ENCODE peak calls at places on chromosomes 2 and 18, in ten cellular contexts. P is mesendoderm, B is HCT116, Q is DND-41, O is neural progenitor cell, S is GM23248, F is mammary epithelial cell, I is colonic mucosa, H is kidney, Z is H9. M is an unnamed sample.

GRCh38 chr2:218885981-218886447 is 5.4 kb downstream of the WNT10A start:
- DNase-seq in O (no peak), Z (no peak), S (no peak), F (no peak), B (no peak), H (peak), P (no peak), Q (no peak), I (no peak), M (no peak)

GRCh38 chr2:98297817-98298684 is 48.2 kb upstream of the CNGA3 start:
- DNase-seq in P (no peak), I (no peak), Q (no peak), B (no peak), Z (no peak), S (no peak), O (no peak), F (no peak), H (no peak), M (peak)

GRCh38 chr18:11937874-11938478 is 29.9 kb upstream of the MPPE1 start:
- DNase-seq in B (peak), P (peak), S (peak), F (peak), O (peak), Q (peak), I (peak), H (peak), Z (peak), M (peak)

GRCh38 chr18:3454365-3455089 is 4.6 kb downstream of the TGIF1 start:
- DNase-seq in H (no peak), B (no peak), S (peak), I (peak), Q (peak), O (peak), F (peak), P (peak), Z (peak), M (peak)

GRCh38 chr18:60534539-60534938 is 162.0 kb upstream of the MC4R start:
- DNase-seq in Q (no peak), Z (no peak), O (no peak), I (no peak), H (no peak), B (no peak), P (no peak), F (peak), S (peak), M (no peak)

GRCh38 chr2:231672617-231673347 is 35.5 kb upstream of the PTMA start:
- DNase-seq in Q (peak), I (peak), F (no peak), B (peak), P (peak), O (peak), S (peak), Z (peak), H (no peak), M (peak)

GRCh38 chr2:45184606-45185005 is 175.4 kb upstream of the SIX2 start:
- DNase-seq in S (peak), B (peak), I (no peak), H (no peak), P (peak), Z (no peak), F (peak), O (no peak), Q (no peak), M (no peak)

GRCh38 chr2:135149251-135149650 is 97.2 kb downstream of the RAB3GAP1 start:
- DNase-seq in Q (no peak), Z (no peak), B (no peak), I (no peak), O (no peak), S (peak), F (peak), H (no peak), P (no peak), M (no peak)

GRCh38 chr2:10983711-10984110 is 72.0 kb downstream of the KCNF1 start:
- DNase-seq in Q (no peak), B (no peak), I (no peak), F (no peak), Z (no peak), O (no peak), H (no peak), S (no peak), P (no peak), M (no peak)

GRCh38 chr2:69011611-69012157 is 1.3 kb upstream of the ANTXR1 start:
- DNase-seq in P (peak), B (no peak), Q (no peak), I (no peak), F (no peak), Z (no peak), S (no peak), H (no peak), O (peak), M (peak)

GRCh38 chr2:128377071-128377910 is 58.6 kb upstream of the HS6ST1 start:
- DNase-seq in H (peak), O (no peak), B (no peak), P (no peak), Q (no peak), F (no peak), I (no peak), S (no peak), Z (no peak), M (peak)

GRCh38 chr18:63881851-63882250 is 5.7 kb upstream of the SERPINB2 start:
- DNase-seq in Q (no peak), B (no peak), H (no peak), Z (no peak), P (no peak), I (no peak), F (peak), O (no peak), S (peak), M (no peak)

GRCh38 chr2:216370961-216371633 is 1.2 kb downstream of the MARCHF4 start:
- DNase-seq in Q (no peak), O (peak), B (no peak), Z (peak), I (no peak), F (no peak), P (peak), S (peak), H (peak), M (peak)

GRCh38 chr18:75173758-75174157 is 35.2 kb downstream of the PTGR3 start:
- DNase-seq in O (no peak), Q (peak), Z (no peak), H (no peak), S (no peak), P (no peak), B (no peak), I (no peak), F (no peak), M (peak)

GRCh38 chr2:130241041-130241707 is 42.9 kb upstream of the TUBA3E start:
- DNase-seq in H (no peak), B (peak), O (no peak), P (peak), Q (no peak), I (peak), F (peak), Z (no peak), S (no peak), M (no peak)

GRCh38 chr18:36590621-36591580 is 237.9 kb downstream of the TPGS2 start:
- DNase-seq in Z (no peak), H (no peak), P (no peak), S (no peak), O (no peak), F (peak), Q (no peak), B (no peak), I (no peak), M (peak)

GRCh38 chr2:70133521-70134348 is 46.5 kb downstream of the PCBP1 start:
- DNase-seq in B (no peak), H (no peak), Z (no peak), Q (peak), P (no peak), I (no peak), S (no peak), O (no peak), F (no peak), M (no peak)

GRCh38 chr2:221425353-221425752 is 146.8 kb downstream of the EPHA4 start:
- DNase-seq in Q (no peak), Z (no peak), O (no peak), B (no peak), I (no peak), H (no peak), S (no peak), P (no peak), F (no peak), M (no peak)

GRCh38 chr2:130328710-130329109 is 14.0 kb upstream of the IMP4 start:
- DNase-seq in Z (no peak), S (no peak), P (peak), I (no peak), B (no peak), F (peak), H (no peak), O (no peak), Q (no peak), M (peak)

GRCh38 chr18:50982802-50983179 is 15.0 kb downstream of the ELAC1 start:
- DNase-seq in Z (no peak), H (no peak), I (no peak), P (no peak), S (peak), F (no peak), O (no peak), B (no peak), Q (no peak), M (no peak)

GRCh38 chr2:207217442-207217841 is 51.7 kb upstream of the KLF7 start:
- DNase-seq in P (no peak), H (no peak), I (no peak), Z (no peak), Q (no peak), B (no peak), S (no peak), O (no peak), F (no peak), M (no peak)

GRCh38 chr2:184178229-184178628 is 420.1 kb upstream of the ZNF804A start:
- DNase-seq in B (no peak), Q (no peak), H (no peak), I (no peak), P (no peak), F (no peak), O (no peak), S (no peak), Z (no peak), M (no peak)

GRCh38 chr2:28868611-28869010 is 1.5 kb downstream of the TRMT61B start:
- DNase-seq in F (no peak), S (peak), Q (no peak), I (no peak), Z (no peak), H (no peak), P (no peak), O (peak), B (no peak), M (peak)

GRCh38 chr18:46711444-46711863 is 45.4 kb downstream of the ST8SIA5 start:
- DNase-seq in S (no peak), P (peak), F (no peak), H (no peak), B (no peak), Z (no peak), O (no peak), Q (peak), I (no peak), M (no peak)

GRCh38 chr2:47225061-47225783 is 70.1 kb upstream of the STPG4 start:
- DNase-seq in S (peak), I (peak), Z (no peak), P (peak), B (peak), Q (no peak), H (peak), F (peak), O (no peak), M (peak)

GRCh38 chr2:86038291-86039081 is 67.2 kb downstream of the POLR1A start:
- DNase-seq in F (no peak), Q (peak), Z (no peak), O (no peak), P (no peak), B (no peak), S (peak), H (no peak), I (peak), M (no peak)

GRCh38 chr18:27954226-27954625 is 222.7 kb downstream of the CDH2 start:
- DNase-seq in F (peak), Z (no peak), S (peak), O (peak), B (no peak), I (no peak), P (no peak), Q (no peak), H (no peak), M (no peak)

GRCh38 chr18:34595673-34596072 is 114.4 kb upstream of the DTNA start:
- DNase-seq in H (no peak), I (no peak), Z (peak), B (peak), O (peak), F (peak), P (peak), Q (no peak), S (peak), M (peak)

GRCh38 chr2:133863106-133863800 is 295.0 kb upstream of the NCKAP5 start:
- DNase-seq in B (no peak), S (no peak), F (no peak), P (no peak), O (no peak), Z (no peak), H (no peak), Q (no peak), I (no peak), M (no peak)

GRCh38 chr2:8515390-8515761 is 166.5 kb upstream of the ID2 start:
- DNase-seq in I (no peak), O (no peak), H (no peak), B (no peak), Q (peak), S (no peak), Z (no peak), F (no peak), P (no peak), M (no peak)

DNA sequence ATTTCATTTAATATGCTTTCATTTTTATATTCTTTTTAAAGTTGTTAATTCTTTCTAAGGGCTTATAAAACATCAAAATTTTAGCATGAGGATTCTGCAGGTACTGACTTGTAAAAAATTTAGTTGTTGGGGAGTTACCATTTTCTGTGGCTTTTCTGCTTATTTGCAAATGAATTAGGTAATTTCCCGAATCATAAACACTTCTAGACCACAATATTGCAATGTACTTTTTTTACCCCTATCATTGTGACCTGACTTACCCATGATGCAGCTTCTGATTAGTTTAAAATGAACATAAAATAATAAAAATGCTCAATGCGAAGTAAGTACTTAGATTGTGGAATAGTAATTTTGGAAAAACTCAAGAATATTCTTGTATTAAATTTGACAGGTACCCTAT is 11.4 kb downstream of the ARL6IP6 start:
- DNase-seq in O (no peak), Q (no peak), F (no peak), I (no peak), H (no peak), B (no peak), P (no peak), Z (no peak), S (no peak), M (no peak)
- H3K27ac ChIP-seq in O (no peak), Q (no peak), F (no peak), I (no peak), H (no peak), B (no peak), P (no peak), Z (no peak), S (no peak), M (no peak)

GRCh38 chr18:69956655-69957054 is 9.0 kb upstream of the CD226 start:
- DNase-seq in I (no peak), Z (no peak), F (no peak), B (no peak), H (no peak), O (peak), S (no peak), P (peak), Q (no peak), M (no peak)
- H3K9ac ChIP-seq in I (no peak), Z (no peak), F (no peak), B (no peak), H (no peak), O (no peak), S (no peak), P (no peak), Q (no peak), M (no peak)

GRCh38 chr2:42566006-42566405 is 2.4 kb upstream of the MTA3 start:
- DNase-seq in Z (no peak), P (no peak), I (no peak), Q (peak), S (no peak), H (no peak), F (no peak), B (no peak), O (no peak), M (no peak)

GRCh38 chr2:42567806-42568429 is 514 bp upstream of the MTA3 start:
- DNase-seq in F (no peak), Q (peak), B (no peak), I (peak), P (peak), O (peak), S (peak), Z (peak), H (peak), M (peak)

GRCh38 chr2:42568431-42569115 is at the start of gene MTA3:
- DNase-seq in S (peak), F (no peak), B (no peak), Q (peak), O (peak), P (peak), Z (peak), I (peak), H (peak), M (peak)

GRCh38 chr2:42566837-42567251 is 1.6 kb upstream of the MTA3 start:
- DNase-seq in S (peak), Q (peak), H (no peak), B (no peak), I (no peak), Z (no peak), P (no peak), O (no peak), F (peak), M (no peak)

DNA sequence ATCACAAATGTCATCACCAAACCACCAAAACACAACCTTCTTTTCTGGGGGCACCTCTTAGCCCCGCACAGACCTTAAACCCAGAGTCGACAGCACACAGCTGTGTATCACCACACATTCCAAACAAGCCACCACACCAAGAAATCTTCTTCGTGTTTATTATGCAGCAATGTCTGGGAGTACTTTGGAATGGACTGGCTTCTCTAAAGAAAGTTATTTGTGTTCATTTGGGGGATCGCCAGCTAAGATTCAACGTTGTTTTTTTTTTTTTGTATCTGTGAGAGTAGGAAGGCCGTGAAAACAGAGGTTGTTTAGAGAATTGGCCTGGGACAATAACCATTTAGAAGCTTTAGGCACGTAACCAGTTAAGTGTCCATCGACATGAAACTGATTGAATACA is 1.0 kb upstream of the MTA3 start:
- DNase-seq in Q (peak), B (no peak), S (peak), P (no peak), H (no peak), Z (no peak), F (no peak), O (no peak), I (no peak), M (no peak)
- H3K27ac ChIP-seq in Q (peak), B (no peak), S (peak), P (peak), H (peak), Z (no peak), F (no peak), O (peak), I (peak), M (peak)

GRCh38 chr2:105385703-105386540 is 12.9 kb downstream of the FHL2 start:
- DNase-seq in Z (no peak), Q (no peak), P (no peak), F (no peak), I (peak), O (no peak), H (no peak), B (no peak), S (no peak), M (no peak)

GRCh38 chr2:105384861-105385260 is 14.0 kb downstream of the FHL2 start:
- DNase-seq in I (no peak), P (no peak), S (no peak), F (no peak), Q (no peak), O (no peak), B (no peak), H (no peak), Z (no peak), M (no peak)

GRCh38 chr2:105383456-105383855 is 15.4 kb downstream of the FHL2 start:
- DNase-seq in O (no peak), F (no peak), H (no peak), B (no peak), Z (no peak), I (no peak), P (no peak), Q (no peak), S (no peak), M (no peak)

GRCh38 chr2:105382177-105382576 is 16.7 kb downstream of the FHL2 start:
- DNase-seq in O (no peak), F (no peak), B (no peak), Z (no peak), Q (no peak), P (no peak), H (no peak), I (no peak), S (no peak), M (no peak)

GRCh38 chr2:105384216-105384615 is 14.6 kb downstream of the FHL2 start:
- DNase-seq in Q (no peak), Z (no peak), P (no peak), F (no peak), S (no peak), O (no peak), B (no peak), H (no peak), I (no peak), M (no peak)
- H3K9ac ChIP-seq in Q (no peak), Z (no peak), P (no peak), F (no peak), S (no peak), O (no peak), B (no peak), H (no peak), I (no peak), M (no peak)

GRCh38 chr18:22197668-22198067 is 28.3 kb downstream of the GATA6 start:
- DNase-seq in B (no peak), O (no peak), H (no peak), F (no peak), S (no peak), Z (no peak), P (no peak), Q (no peak), I (no peak), M (no peak)

GRCh38 chr18:22193466-22193865 is 24.1 kb downstream of the GATA6 start:
- DNase-seq in H (no peak), F (no peak), Z (no peak), S (no peak), I (peak), O (peak), P (no peak), Q (no peak), B (no peak), M (peak)

GRCh38 chr18:22191986-22192385 is 22.6 kb downstream of the GATA6 start:
- DNase-seq in I (no peak), O (peak), F (no peak), B (no peak), H (no peak), P (no peak), Z (no peak), S (no peak), Q (no peak), M (peak)

GRCh38 chr18:22194151-22194598 is 24.8 kb downstream of the GATA6 start:
- DNase-seq in H (no peak), S (no peak), O (peak), P (peak), B (no peak), I (peak), Z (no peak), Q (no peak), F (no peak), M (peak)

DNA sequence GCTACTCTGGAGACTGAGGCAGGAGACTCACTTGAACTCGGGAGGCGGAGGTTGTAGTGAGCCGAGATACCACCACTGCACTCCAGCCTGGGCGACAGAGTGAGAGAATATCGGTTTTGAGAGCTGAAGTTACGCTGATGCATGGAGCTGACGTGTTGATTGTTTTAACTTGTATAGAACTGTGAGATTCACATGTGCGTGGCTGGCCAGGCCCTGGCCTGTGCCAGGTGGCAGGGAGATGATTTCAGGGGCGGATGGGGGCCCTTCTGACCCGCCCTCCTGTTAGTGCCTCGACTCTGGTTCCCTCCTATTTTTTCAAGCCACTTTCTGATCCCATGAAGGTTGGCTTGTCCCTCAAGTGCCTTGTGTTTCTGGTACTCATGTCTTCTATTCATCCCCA is 25.7 kb downstream of the GATA6 start:
- DNase-seq in H (no peak), P (no peak), F (no peak), Z (no peak), O (no peak), S (no peak), Q (no peak), B (no peak), I (no peak), M (peak)
- H3K27ac ChIP-seq in H (no peak), P (no peak), F (no peak), Z (no peak), O (no peak), S (no peak), Q (no peak), B (no peak), I (no peak), M (no peak)